ENCODE peak calls at places on chromosomes 16 and 17, in seven cellular contexts. K, B, O, P, G, U and V are unnamed samples.
A peak's percentile ranks its signal among the peaks of the same experiment; 100 is the strongest.

GRCh38 chr17:42281571-42282096 is 5.4 kb upstream of the STAT5B start:
- DNase-seq in K (no peak), B (no peak), O (no peak), P (no peak), G (no peak), U (no peak), V (no peak)

GRCh38 chr17:27418366-27418615 is 38.0 kb upstream of the KSR1 start:
- DNase-seq in K (no peak), B (no peak), O (no peak), P (no peak), G (no peak), U (no peak), V (no peak)

GRCh38 chr17:16450028-16450427 is 34.7 kb downstream of the TRPV2 start:
- DNase-seq in K (no peak), B (no peak), O (no peak), P (no peak), G (no peak), U (no peak), V (no peak)

GRCh38 chr17:19024101-19025078 is 19.8 kb upstream of the FAM83G start:
- DNase-seq in K (no peak), B (no peak), O (no peak), P (no peak), G (no peak), U (no peak), V (no peak)

GRCh38 chr16:28923652-28924398 is 1.2 kb downstream of the RABEP2 start:
- DNase-seq in K (no peak), B (no peak), O (no peak), P (no peak), G (no peak), U (peak; percentile 56), V (no peak)

GRCh38 chr17:83151442-83152220 is 72.2 kb downstream of the METRNL start:
- DNase-seq in K (peak; percentile 82), B (peak; percentile 56), O (no peak), P (no peak), G (no peak), U (no peak), V (no peak)

GRCh38 chr16:13994239-13995106 is 74.5 kb downstream of the ERCC4 start:
- DNase-seq in K (no peak), B (no peak), O (no peak), P (no peak), G (no peak), U (no peak), V (no peak)

GRCh38 chr17:78933025-78933958 is 8.1 kb upstream of the TIMP2 start:
- DNase-seq in K (peak; percentile 97), B (no peak), O (no peak), P (no peak), G (no peak), U (no peak), V (no peak)

GRCh38 chr16:78608305-78608776 is 508.9 kb downstream of the WWOX start:
- DNase-seq in K (no peak), B (no peak), O (no peak), P (no peak), G (no peak), U (no peak), V (no peak)

GRCh38 chr16:17835118-17835949 is 364.6 kb upstream of the XYLT1 start:
- DNase-seq in K (no peak), B (no peak), O (no peak), P (no peak), G (no peak), U (no peak), V (no peak)

GRCh38 chr17:80883831-80884735 is 107.6 kb upstream of the CHMP6 start:
- DNase-seq in K (no peak), B (no peak), O (no peak), P (no peak), G (no peak), U (no peak), V (no peak)